ENCODE peak calls at places on chromosomes 1 and 21, in four cellular contexts. One of them, this sample, is unnamed.

GRCh38 chr1:14576155-14576554 is 22.3 kb upstream of the KAZN start:
- DNase-seq in upper lobe of left lung: no peak
- DNase-seq in endothelial cell of umbilical vein: no peak
- DNase-seq in fibroblast of lung: no peak
- DNase-seq in this sample: no peak

GRCh38 chr21:26964379-26964778 is 2.5 kb downstream of the ADAMTS5 start:
- DNase-seq in upper lobe of left lung: no peak
- DNase-seq in endothelial cell of umbilical vein: no peak
- DNase-seq in fibroblast of lung: no peak
- DNase-seq in this sample: no peak

GRCh38 chr1:228144213-228145049 is 4.4 kb downstream of the GUK1 start:
- DNase-seq in fibroblast of lung: no peak
- DNase-seq in endothelial cell of umbilical vein: no peak
- DNase-seq in upper lobe of left lung: no peak
- DNase-seq in this sample: no peak

GRCh38 chr1:9823943-9824701 is at the start of gene CLSTN1:
- DNase-seq in fibroblast of lung: peak
- DNase-seq in endothelial cell of umbilical vein: peak
- DNase-seq in upper lobe of left lung: peak
- DNase-seq in this sample: peak

GRCh38 chr1:7902478-7903084 is 38.1 kb downstream of the TNFRSF9 start:
- DNase-seq in endothelial cell of umbilical vein: peak
- DNase-seq in fibroblast of lung: peak
- DNase-seq in upper lobe of left lung: peak
- DNase-seq in this sample: peak

GRCh38 chr1:164735315-164736052 is 176.5 kb downstream of the PBX1 start:
- DNase-seq in endothelial cell of umbilical vein: no peak
- DNase-seq in upper lobe of left lung: no peak
- DNase-seq in fibroblast of lung: peak
- DNase-seq in this sample: no peak

GRCh38 chr1:34398205-34398915 is 221.7 kb downstream of the C1orf94 start:
- DNase-seq in upper lobe of left lung: no peak
- DNase-seq in fibroblast of lung: no peak
- DNase-seq in endothelial cell of umbilical vein: no peak
- DNase-seq in this sample: no peak

GRCh38 chr1:201551877-201552731 is 13.2 kb downstream of the NAV1 start:
- DNase-seq in fibroblast of lung: peak
- DNase-seq in upper lobe of left lung: peak
- DNase-seq in endothelial cell of umbilical vein: peak
- DNase-seq in this sample: no peak

GRCh38 chr1:86645866-86646647 is 58.3 kb upstream of the SH3GLB1 start:
- DNase-seq in fibroblast of lung: no peak
- DNase-seq in upper lobe of left lung: no peak
- DNase-seq in endothelial cell of umbilical vein: no peak
- DNase-seq in this sample: no peak

GRCh38 chr1:228156941-228157351 is 7.2 kb downstream of the GJC2 start:
- DNase-seq in endothelial cell of umbilical vein: no peak
- DNase-seq in upper lobe of left lung: no peak
- DNase-seq in fibroblast of lung: no peak
- DNase-seq in this sample: no peak

GRCh38 chr1:79133703-79134258 is 127.3 kb upstream of the ADGRL4 start:
- DNase-seq in endothelial cell of umbilical vein: no peak
- DNase-seq in upper lobe of left lung: no peak
- DNase-seq in fibroblast of lung: no peak
- DNase-seq in this sample: no peak

GRCh38 chr1:58921751-58922150 is 137.9 kb upstream of the JUN start:
- DNase-seq in endothelial cell of umbilical vein: no peak
- DNase-seq in fibroblast of lung: no peak
- DNase-seq in upper lobe of left lung: no peak
- DNase-seq in this sample: no peak

GRCh38 chr21:26962516-26963305 is 4.2 kb downstream of the ADAMTS5 start:
- DNase-seq in upper lobe of left lung: no peak
- DNase-seq in endothelial cell of umbilical vein: no peak
- DNase-seq in fibroblast of lung: no peak
- DNase-seq in this sample: no peak

GRCh38 chr1:219273088-219273686 is 99.5 kb downstream of the LYPLAL1 start:
- DNase-seq in endothelial cell of umbilical vein: no peak
- DNase-seq in upper lobe of left lung: no peak
- DNase-seq in fibroblast of lung: no peak
- DNase-seq in this sample: no peak

GRCh38 chr1:79877086-79877485 is 870.6 kb upstream of the ADGRL4 start:
- DNase-seq in upper lobe of left lung: no peak
- DNase-seq in endothelial cell of umbilical vein: no peak
- DNase-seq in fibroblast of lung: no peak
- DNase-seq in this sample: no peak

GRCh38 chr1:93615201-93616150 is 66.2 kb downstream of the BCAR3 start:
- DNase-seq in fibroblast of lung: peak
- DNase-seq in upper lobe of left lung: no peak
- DNase-seq in endothelial cell of umbilical vein: peak
- DNase-seq in this sample: peak

GRCh38 chr1:19615438-19615837 is 28.7 kb upstream of the NBL1 start:
- DNase-seq in upper lobe of left lung: no peak
- DNase-seq in endothelial cell of umbilical vein: no peak
- DNase-seq in fibroblast of lung: no peak
- DNase-seq in this sample: no peak

GRCh38 chr21:16455978-16456377 is 726.2 kb downstream of the USP25 start:
- DNase-seq in upper lobe of left lung: no peak
- DNase-seq in endothelial cell of umbilical vein: no peak
- DNase-seq in fibroblast of lung: peak
- DNase-seq in this sample: no peak

GRCh38 chr21:45351526-45352275 is 53.3 kb upstream of the COL18A1 start:
- DNase-seq in endothelial cell of umbilical vein: peak
- DNase-seq in upper lobe of left lung: no peak
- DNase-seq in fibroblast of lung: peak
- DNase-seq in this sample: no peak

GRCh38 chr1:18155881-18156385 is 48.3 kb downstream of the IGSF21 start:
- DNase-seq in fibroblast of lung: no peak
- DNase-seq in endothelial cell of umbilical vein: no peak
- DNase-seq in upper lobe of left lung: no peak
- DNase-seq in this sample: no peak

GRCh38 chr1:227753999-227754764 is 18.9 kb downstream of the SNAP47 start:
- DNase-seq in endothelial cell of umbilical vein: no peak
- DNase-seq in upper lobe of left lung: no peak
- DNase-seq in fibroblast of lung: peak
- DNase-seq in this sample: no peak

GRCh38 chr1:201648066-201648910 is 109.4 kb downstream of the NAV1 start:
- DNase-seq in upper lobe of left lung: peak
- DNase-seq in endothelial cell of umbilical vein: peak
- DNase-seq in fibroblast of lung: peak
- DNase-seq in this sample: peak

GRCh38 chr1:225866061-225866844 is 15.9 kb downstream of the TMEM63A start:
- DNase-seq in endothelial cell of umbilical vein: peak
- DNase-seq in upper lobe of left lung: peak
- DNase-seq in fibroblast of lung: peak
- DNase-seq in this sample: no peak

GRCh38 chr1:19390166-19390850 is 78.2 kb downstream of the SLC66A1 start:
- DNase-seq in fibroblast of lung: no peak
- DNase-seq in upper lobe of left lung: no peak
- DNase-seq in endothelial cell of umbilical vein: no peak
- DNase-seq in this sample: no peak

GRCh38 chr1:37338658-37339057 is 135.7 kb upstream of the ZC3H12A start:
- DNase-seq in fibroblast of lung: no peak
- DNase-seq in upper lobe of left lung: no peak
- DNase-seq in endothelial cell of umbilical vein: no peak
- DNase-seq in this sample: no peak

GRCh38 chr1:165860065-165860464 is 32.7 kb downstream of the UCK2 start:
- DNase-seq in upper lobe of left lung: no peak
- DNase-seq in fibroblast of lung: no peak
- DNase-seq in endothelial cell of umbilical vein: no peak
- DNase-seq in this sample: no peak

GRCh38 chr1:33300673-33301072 is 20.2 kb downstream of the A3GALT2 start:
- DNase-seq in fibroblast of lung: peak
- DNase-seq in upper lobe of left lung: peak
- DNase-seq in endothelial cell of umbilical vein: no peak
- DNase-seq in this sample: no peak

GRCh38 chr21:45539046-45539795 is 3.0 kb downstream of the SLC19A1 start:
- DNase-seq in fibroblast of lung: no peak
- DNase-seq in upper lobe of left lung: peak
- DNase-seq in endothelial cell of umbilical vein: no peak
- DNase-seq in this sample: no peak

DNA sequence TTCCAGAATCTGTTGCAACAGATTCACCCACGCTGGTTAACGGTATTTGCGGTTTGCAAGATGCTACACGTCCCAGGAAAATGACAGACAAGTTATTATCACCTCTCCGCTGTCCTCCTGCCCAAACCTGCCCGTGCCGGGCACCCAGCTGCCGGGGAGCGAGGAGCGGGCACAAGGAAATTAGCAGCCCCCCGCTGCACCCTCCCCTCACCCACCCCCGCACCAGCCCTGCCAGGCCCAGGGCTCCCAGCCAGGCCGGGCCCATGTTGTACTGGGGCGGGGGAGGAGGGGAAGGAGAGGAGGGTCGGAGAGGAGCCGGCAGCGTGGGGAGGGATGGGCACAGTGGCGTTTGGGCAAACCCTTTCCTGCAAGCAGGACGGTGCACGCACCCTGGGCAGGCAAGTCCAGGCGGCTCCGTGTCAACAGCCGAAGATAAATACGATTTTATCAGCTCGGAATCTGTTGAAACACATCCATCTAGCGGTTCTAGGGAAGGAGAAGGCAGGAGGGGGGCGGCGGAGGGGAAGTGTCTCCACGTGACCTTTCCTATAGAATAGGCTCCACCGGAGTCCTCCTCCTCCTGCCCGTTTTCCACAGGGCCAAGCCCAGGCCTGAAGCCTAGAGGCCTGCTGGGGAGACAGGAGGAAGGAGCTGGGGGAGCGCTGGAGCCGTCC is 35.1 kb upstream of the CCDC27 start:
- DNase-seq in endothelial cell of umbilical vein: no peak
- DNase-seq in fibroblast of lung: no peak
- DNase-seq in upper lobe of left lung: no peak
- DNase-seq in this sample: peak
- H3K27ac ChIP-seq in endothelial cell of umbilical vein: no peak
- H3K27ac ChIP-seq in fibroblast of lung: no peak
- H3K27ac ChIP-seq in upper lobe of left lung: peak
- H3K27ac ChIP-seq in this sample: peak

DNA sequence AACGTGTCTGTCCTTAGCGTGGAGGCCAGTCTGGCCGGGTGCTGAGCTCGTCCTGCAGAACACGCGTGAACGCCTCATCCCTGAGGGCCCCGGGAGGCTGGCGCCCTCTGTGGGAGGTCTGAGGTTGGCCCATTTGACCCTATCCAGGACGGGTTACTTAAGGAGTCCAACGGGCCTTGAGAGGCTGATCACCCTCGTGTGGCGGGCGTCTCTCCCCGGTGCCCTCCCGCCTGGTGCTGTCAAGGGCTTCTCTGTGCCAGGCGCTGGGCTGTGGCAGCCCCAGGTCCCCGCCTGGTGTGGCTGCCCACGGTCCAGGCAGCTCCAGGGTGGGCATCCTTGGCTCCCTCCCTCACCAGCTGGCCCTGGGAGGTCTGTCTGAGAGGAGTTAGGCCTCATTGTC is 9.7 kb downstream of the SKI start:
- DNase-seq in upper lobe of left lung: no peak
- DNase-seq in fibroblast of lung: no peak
- DNase-seq in endothelial cell of umbilical vein: no peak
- DNase-seq in this sample: no peak
- TF ChIP-seq CTCF in upper lobe of left lung: peak
- TF ChIP-seq CTCF in fibroblast of lung: peak
- TF ChIP-seq CTCF in endothelial cell of umbilical vein: peak
- TF ChIP-seq CTCF in this sample: no peak

GRCh38 chr1:26084091-26084561 is 16.7 kb upstream of the TRIM63 start:
- DNase-seq in upper lobe of left lung: no peak
- DNase-seq in endothelial cell of umbilical vein: no peak
- DNase-seq in fibroblast of lung: peak
- DNase-seq in this sample: no peak
- H3K27ac ChIP-seq in upper lobe of left lung: no peak
- H3K27ac ChIP-seq in endothelial cell of umbilical vein: no peak
- H3K27ac ChIP-seq in fibroblast of lung: no peak
- H3K27ac ChIP-seq in this sample: no peak

GRCh38 chr1:10912441-10912840 is 100.0 kb upstream of the TARDBP start:
- DNase-seq in upper lobe of left lung: no peak
- DNase-seq in fibroblast of lung: no peak
- DNase-seq in endothelial cell of umbilical vein: no peak
- DNase-seq in this sample: no peak

GRCh38 chr1:10908266-10908665 is 104.2 kb upstream of the TARDBP start:
- DNase-seq in fibroblast of lung: no peak
- DNase-seq in upper lobe of left lung: no peak
- DNase-seq in endothelial cell of umbilical vein: no peak
- DNase-seq in this sample: no peak

GRCh38 chr1:10911274-10912166 is 100.9 kb upstream of the TARDBP start:
- DNase-seq in fibroblast of lung: no peak
- DNase-seq in upper lobe of left lung: no peak
- DNase-seq in endothelial cell of umbilical vein: no peak
- DNase-seq in this sample: no peak

GRCh38 chr1:10910490-10911273 is 101.8 kb upstream of the TARDBP start:
- DNase-seq in endothelial cell of umbilical vein: no peak
- DNase-seq in fibroblast of lung: no peak
- DNase-seq in upper lobe of left lung: no peak
- DNase-seq in this sample: no peak

DNA sequence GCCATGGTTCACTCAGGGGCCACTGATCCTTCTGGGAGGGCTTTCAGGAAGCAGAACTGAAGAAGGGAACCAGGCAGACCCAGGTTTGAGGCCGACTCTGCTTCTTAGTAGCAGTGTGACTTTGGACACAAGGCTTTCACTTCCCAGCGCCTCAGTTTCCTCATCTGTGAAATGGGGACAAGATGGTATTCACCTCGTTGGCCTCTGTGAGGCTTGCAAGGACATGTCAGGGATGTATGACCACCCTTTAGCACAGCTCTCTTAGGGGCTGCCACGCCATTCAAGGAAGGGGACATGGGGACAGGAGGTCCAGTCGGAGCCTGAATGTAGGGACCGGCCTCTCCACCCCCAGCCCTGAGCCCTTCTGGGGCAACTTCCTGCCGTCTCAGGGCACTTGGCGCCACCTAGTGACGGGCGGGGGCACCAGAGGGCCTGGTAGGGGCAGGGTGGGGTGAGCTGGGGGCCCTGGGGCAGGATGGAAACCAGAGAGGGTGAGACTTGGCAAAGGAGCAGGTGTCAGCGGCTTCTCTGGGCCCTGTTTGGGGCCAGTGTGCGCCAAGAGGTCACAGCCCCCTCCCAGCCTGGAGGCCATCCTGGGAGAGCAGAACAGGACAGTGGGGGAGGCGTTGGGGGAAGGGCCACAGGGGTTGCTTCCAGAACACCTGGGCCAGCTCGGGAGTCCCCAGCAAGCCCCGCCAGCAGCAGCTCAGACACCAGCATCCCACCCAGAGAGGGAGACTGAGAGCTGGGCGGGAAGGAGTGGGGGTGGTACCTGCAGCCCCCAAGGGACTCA is 102.6 kb upstream of the TARDBP start:
- DNase-seq in endothelial cell of umbilical vein: peak
- DNase-seq in upper lobe of left lung: peak
- DNase-seq in fibroblast of lung: peak
- DNase-seq in this sample: peak
- TF ChIP-seq CTCF in endothelial cell of umbilical vein: peak
- TF ChIP-seq CTCF in upper lobe of left lung: peak
- TF ChIP-seq CTCF in fibroblast of lung: peak
- TF ChIP-seq CTCF in this sample: peak